ENCODE peak calls at places on chromosomes 2 and 18, in five cellular contexts. One of them, this sample, is unnamed.

GRCh38 chr2:86284401-86284841 is 53.0 kb downstream of the REEP1 start:
- DNase-seq in pons: no peak
- DNase-seq in K562: no peak
- DNase-seq in AML-193: no peak
- DNase-seq in fibroblast of pulmonary artery: no peak
- DNase-seq in this sample: no peak

GRCh38 chr2:98404556-98405250 is 40.0 kb upstream of the INPP4A start:
- DNase-seq in pons: no peak
- DNase-seq in K562: no peak
- DNase-seq in AML-193: no peak
- DNase-seq in fibroblast of pulmonary artery: no peak
- DNase-seq in this sample: no peak

GRCh38 chr18:32530947-32531651 is 60.4 kb upstream of the GAREM1 start:
- DNase-seq in pons: no peak
- DNase-seq in K562: no peak
- DNase-seq in AML-193: peak
- DNase-seq in fibroblast of pulmonary artery: peak
- DNase-seq in this sample: no peak

GRCh38 chr2:156803243-156803642 is 367.1 kb downstream of the GPD2 start:
- DNase-seq in pons: no peak
- DNase-seq in K562: no peak
- DNase-seq in AML-193: no peak
- DNase-seq in fibroblast of pulmonary artery: no peak
- DNase-seq in this sample: no peak

GRCh38 chr18:79606621-79607331 is 72.8 kb upstream of the CTDP1 start:
- DNase-seq in pons: no peak
- DNase-seq in K562: no peak
- DNase-seq in AML-193: no peak
- DNase-seq in fibroblast of pulmonary artery: no peak
- DNase-seq in this sample: no peak

GRCh38 chr18:32391126-32391525 is 79.6 kb downstream of the GAREM1 start:
- DNase-seq in pons: peak
- DNase-seq in K562: no peak
- DNase-seq in AML-193: no peak
- DNase-seq in fibroblast of pulmonary artery: no peak
- DNase-seq in this sample: no peak

GRCh38 chr2:64063924-64064331 is 44.7 kb upstream of the VPS54 start:
- DNase-seq in pons: peak
- DNase-seq in K562: peak
- DNase-seq in AML-193: no peak
- DNase-seq in fibroblast of pulmonary artery: peak
- DNase-seq in this sample: peak

GRCh38 chr18:63823516-63824219 is 48.5 kb downstream of the SERPINB7 start:
- DNase-seq in pons: peak
- DNase-seq in K562: peak
- DNase-seq in AML-193: no peak
- DNase-seq in fibroblast of pulmonary artery: peak
- DNase-seq in this sample: peak

GRCh38 chr2:169007941-169008340 is 23.2 kb downstream of the ABCB11 start:
- DNase-seq in pons: no peak
- DNase-seq in K562: no peak
- DNase-seq in AML-193: no peak
- DNase-seq in fibroblast of pulmonary artery: no peak
- DNase-seq in this sample: peak

GRCh38 chr2:23599691-23600090 is 214.7 kb downstream of the KLHL29 start:
- DNase-seq in pons: no peak
- DNase-seq in K562: no peak
- DNase-seq in AML-193: no peak
- DNase-seq in fibroblast of pulmonary artery: no peak
- DNase-seq in this sample: no peak

This sample was measured in endothelial cell of umbilical vein.